ENCODE peak calls at places on chromosomes 13 and 19, in ten cellular contexts. R is fibroblast of lung, W is kidney epithelial cell, K is tibial artery, V is uterus, C is HFF-Myc, O is brain microvascular endothelial cell, Q is heart right ventricle, F is right lobe of liver, H is foreskin fibroblast. I is an unnamed sample.

GRCh38 chr19:18292810-18293641 is 11.6 kb upstream of the JUND start:
- DNase-seq in R (peak), W (no peak), K (peak), V (peak), C (no peak), O (peak), Q (peak), F (peak), H (peak), I (no peak)

GRCh38 chr13:42041017-42041683 is 7.3 kb upstream of the DGKH start:
- DNase-seq in R (peak), W (no peak), K (peak), V (peak), C (no peak), O (peak), Q (peak), F (peak), H (no peak), I (no peak)

GRCh38 chr13:80361883-80362327 is 21.0 kb upstream of the SPRY2 start:
- DNase-seq in R (no peak), W (no peak), K (no peak), V (no peak), C (no peak), O (peak), Q (no peak), F (no peak), H (no peak), I (no peak)

GRCh38 chr19:7869453-7869909 is 4.7 kb downstream of the PRR36 start:
- DNase-seq in R (no peak), W (no peak), K (no peak), V (peak), C (no peak), O (no peak), Q (peak), F (peak), H (no peak), I (no peak)

GRCh38 chr13:27504126-27504525 is 53.8 kb upstream of the MTIF3 start:
- DNase-seq in R (no peak), W (no peak), K (no peak), V (no peak), C (no peak), O (no peak), Q (no peak), F (no peak), H (no peak), I (no peak)

GRCh38 chr19:5096536-5096935 is 127.6 kb downstream of the KDM4B start:
- DNase-seq in R (no peak), W (no peak), K (no peak), V (no peak), C (no peak), O (no peak), Q (no peak), F (no peak), H (no peak), I (no peak)

GRCh38 chr13:48873598-48873997 is 102.1 kb upstream of the FNDC3A start:
- DNase-seq in R (peak), W (no peak), K (no peak), V (no peak), C (no peak), O (no peak), Q (no peak), F (no peak), H (peak), I (no peak)

GRCh38 chr13:26449063-26449848 is 108.2 kb upstream of the WASF3 start:
- DNase-seq in R (peak), W (no peak), K (no peak), V (no peak), C (no peak), O (no peak), Q (no peak), F (no peak), H (no peak), I (no peak)

GRCh38 chr13:19182536-19182935 is 912 bp upstream of the TUBA3C start:
- DNase-seq in R (no peak), W (no peak), K (no peak), V (no peak), C (no peak), O (no peak), Q (no peak), F (no peak), H (no peak), I (no peak)

GRCh38 chr13:26423634-26424033 is 133.8 kb upstream of the WASF3 start:
- DNase-seq in R (peak), W (no peak), K (peak), V (peak), C (no peak), O (no peak), Q (peak), F (no peak), H (no peak), I (no peak)

GRCh38 chr13:48843630-48844380 is 131.9 kb upstream of the FNDC3A start:
- DNase-seq in R (no peak), W (no peak), K (no peak), V (no peak), C (no peak), O (no peak), Q (no peak), F (no peak), H (no peak), I (no peak)

GRCh38 chr19:10262771-10263170 is 8.1 kb upstream of the ICAM1 start:
- DNase-seq in R (peak), W (no peak), K (no peak), V (no peak), C (no peak), O (no peak), Q (no peak), F (no peak), H (no peak), I (no peak)

GRCh38 chr13:22218784-22219183 is 547.9 kb downstream of the FGF9 start:
- DNase-seq in R (no peak), W (no peak), K (no peak), V (no peak), C (no peak), O (no peak), Q (no peak), F (no peak), H (no peak), I (no peak)

GRCh38 chr13:101575591-101575990 is 123.1 kb downstream of the ITGBL1 start:
- DNase-seq in R (no peak), W (no peak), K (no peak), V (no peak), C (no peak), O (peak), Q (no peak), F (no peak), H (no peak), I (no peak)

GRCh38 chr13:79311456-79311855 is 94.6 kb downstream of the RBM26 start:
- DNase-seq in R (no peak), W (no peak), K (no peak), V (no peak), C (no peak), O (no peak), Q (no peak), F (no peak), H (no peak), I (no peak)

GRCh38 chr19:7986321-7987083 is 18.9 kb downstream of the ELAVL1 start:
- DNase-seq in R (peak), W (peak), K (no peak), V (no peak), C (peak), O (peak), Q (no peak), F (no peak), H (peak), I (peak)

GRCh38 chr19:29815231-29815630 is 3.4 kb downstream of the CCNE1 start:
- DNase-seq in R (no peak), W (no peak), K (no peak), V (no peak), C (no peak), O (no peak), Q (no peak), F (no peak), H (no peak), I (no peak)

GRCh38 chr13:81458211-81458610 is 1117.3 kb upstream of the SPRY2 start:
- DNase-seq in R (no peak), W (no peak), K (no peak), V (no peak), C (no peak), O (no peak), Q (no peak), F (no peak), H (no peak), I (no peak)

DNA sequence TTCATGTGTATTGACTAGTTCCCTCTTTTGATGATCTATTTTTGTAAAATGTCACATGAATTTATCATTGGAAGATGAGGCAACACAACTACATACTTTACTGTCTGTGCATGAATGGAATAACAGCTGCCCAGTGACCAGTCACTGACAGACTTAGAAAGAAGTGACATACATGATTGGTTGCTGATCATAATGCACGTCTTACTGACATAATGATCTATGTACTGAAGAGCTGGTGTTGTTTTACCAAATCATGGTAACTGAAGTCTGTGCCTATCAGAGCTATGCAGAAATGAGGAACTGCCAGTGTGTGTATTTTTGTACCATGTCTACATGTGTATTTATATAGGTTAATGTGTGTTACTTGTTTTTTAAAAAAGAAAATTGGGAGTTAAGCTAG is 26.5 kb downstream of the GPR18 start:
- DNase-seq in R (no peak), W (no peak), K (no peak), V (no peak), C (no peak), O (no peak), Q (no peak), F (no peak), H (no peak), I (no peak)
- H3K4me3 ChIP-seq in R (no peak), W (no peak), K (no peak), V (no peak), C (no peak), O (no peak), Q (no peak), F (no peak), H (no peak), I (no peak)

DNA sequence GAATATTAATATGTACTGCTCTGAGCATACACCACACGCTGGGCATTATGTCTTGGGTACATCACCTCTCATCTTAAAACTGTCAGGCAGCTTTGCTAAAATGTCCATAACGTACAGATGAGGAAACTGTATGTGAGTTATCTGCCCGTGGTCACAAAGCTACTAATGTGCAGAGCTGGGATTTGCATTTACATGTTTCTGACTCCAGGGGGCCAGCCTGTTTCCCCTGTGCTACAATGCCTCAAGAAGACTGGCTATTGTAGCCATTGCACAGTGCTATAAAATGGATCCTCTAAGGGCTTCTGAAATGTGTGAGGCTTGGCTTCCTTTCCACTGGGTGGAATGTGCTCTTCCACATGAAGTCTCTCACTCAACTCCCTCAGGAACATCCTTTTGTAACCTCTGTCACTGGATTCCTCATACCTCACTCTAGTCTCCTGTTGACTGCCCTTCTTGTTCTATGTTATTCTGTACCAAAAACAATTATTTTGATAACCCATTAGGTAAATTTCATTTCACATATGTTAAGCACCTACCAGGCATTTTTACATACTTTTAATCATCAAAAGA is 95.6 kb upstream of the HTR2A start:
- DNase-seq in R (peak), W (no peak), K (no peak), V (no peak), C (no peak), O (peak), Q (no peak), F (no peak), H (no peak), I (no peak)
- TF ChIP-seq CTCF in R (peak), W (peak), K (no peak), V (no peak), C (peak), O (peak), Q (no peak), F (no peak), H (peak), I (peak)

GRCh38 chr19:52942371-52943133 is 19.3 kb upstream of the ZNF888 start:
- DNase-seq in R (peak), W (no peak), K (peak), V (peak), C (no peak), O (peak), Q (peak), F (peak), H (peak), I (no peak)

GRCh38 chr19:52943134-52943883 is 19.4 kb downstream of the ZNF816 start:
- DNase-seq in R (no peak), W (no peak), K (no peak), V (no peak), C (no peak), O (no peak), Q (no peak), F (no peak), H (no peak), I (no peak)

GRCh38 chr19:52945652-52946321 is 16.9 kb downstream of the ZNF816 start:
- DNase-seq in R (no peak), W (no peak), K (no peak), V (no peak), C (no peak), O (no peak), Q (no peak), F (no peak), H (no peak), I (no peak)

GRCh38 chr19:52941941-52942370 is 18.7 kb upstream of the ZNF888 start:
- DNase-seq in R (peak), W (no peak), K (peak), V (peak), C (no peak), O (peak), Q (peak), F (no peak), H (no peak), I (no peak)

GRCh38 chr19:52943884-52944643 is 18.6 kb downstream of the ZNF816 start:
- DNase-seq in R (no peak), W (no peak), K (no peak), V (no peak), C (no peak), O (no peak), Q (no peak), F (no peak), H (no peak), I (no peak)
- H3K4me3 ChIP-seq in R (no peak), W (no peak), K (no peak), V (no peak), C (no peak), O (no peak), Q (no peak), F (no peak), H (no peak), I (no peak)

GRCh38 chr13:53775807-53776206 is 747.2 kb downstream of the OLFM4 start:
- DNase-seq in R (no peak), W (no peak), K (no peak), V (no peak), C (no peak), O (no peak), Q (no peak), F (no peak), H (no peak), I (no peak)
- TF ChIP-seq CTCF in R (no peak), W (no peak), K (no peak), V (no peak), C (no peak), O (no peak), Q (no peak), F (no peak), H (no peak), I (no peak)

DNA sequence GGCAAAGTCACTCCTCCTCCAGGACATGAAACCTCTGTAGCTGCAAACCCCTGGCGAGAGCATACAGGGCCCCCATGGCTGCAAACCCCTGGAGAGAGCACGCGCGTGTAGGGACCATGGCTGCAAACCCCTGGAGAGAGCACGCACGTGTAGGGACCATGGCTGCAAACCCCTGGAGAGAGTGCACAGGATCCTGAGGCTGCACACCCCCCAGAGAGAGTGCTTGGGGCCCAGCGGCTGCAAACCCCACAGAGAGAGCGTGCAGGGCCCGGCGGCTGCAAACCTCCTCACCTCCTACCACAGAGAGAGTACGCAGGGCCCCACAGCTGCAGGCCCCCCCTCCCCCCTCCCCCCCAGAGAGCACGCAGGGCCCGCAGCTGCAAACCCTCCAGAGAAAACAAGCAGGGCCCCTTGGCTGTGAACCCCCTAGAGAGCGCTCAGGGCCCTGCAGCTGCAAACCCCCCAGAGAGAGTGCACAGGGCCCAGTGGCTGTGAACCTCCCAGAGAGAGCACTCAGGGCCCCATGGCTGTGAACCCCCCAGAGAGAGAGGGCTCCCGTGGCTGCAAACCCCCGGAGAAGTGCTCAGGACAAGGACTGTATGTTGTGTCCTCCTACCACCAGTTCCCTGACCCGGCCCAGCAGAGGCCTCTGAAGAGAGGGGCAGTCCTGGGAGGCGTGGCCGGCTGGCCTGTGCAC is 7.3 kb downstream of the ADPRHL1 start:
- DNase-seq in R (no peak), W (no peak), K (no peak), V (no peak), C (no peak), O (no peak), Q (no peak), F (no peak), H (no peak), I (no peak)
- H3K4me3 ChIP-seq in R (no peak), W (no peak), K (no peak), V (no peak), C (no peak), O (no peak), Q (no peak), F (no peak), H (no peak), I (no peak)

DNA sequence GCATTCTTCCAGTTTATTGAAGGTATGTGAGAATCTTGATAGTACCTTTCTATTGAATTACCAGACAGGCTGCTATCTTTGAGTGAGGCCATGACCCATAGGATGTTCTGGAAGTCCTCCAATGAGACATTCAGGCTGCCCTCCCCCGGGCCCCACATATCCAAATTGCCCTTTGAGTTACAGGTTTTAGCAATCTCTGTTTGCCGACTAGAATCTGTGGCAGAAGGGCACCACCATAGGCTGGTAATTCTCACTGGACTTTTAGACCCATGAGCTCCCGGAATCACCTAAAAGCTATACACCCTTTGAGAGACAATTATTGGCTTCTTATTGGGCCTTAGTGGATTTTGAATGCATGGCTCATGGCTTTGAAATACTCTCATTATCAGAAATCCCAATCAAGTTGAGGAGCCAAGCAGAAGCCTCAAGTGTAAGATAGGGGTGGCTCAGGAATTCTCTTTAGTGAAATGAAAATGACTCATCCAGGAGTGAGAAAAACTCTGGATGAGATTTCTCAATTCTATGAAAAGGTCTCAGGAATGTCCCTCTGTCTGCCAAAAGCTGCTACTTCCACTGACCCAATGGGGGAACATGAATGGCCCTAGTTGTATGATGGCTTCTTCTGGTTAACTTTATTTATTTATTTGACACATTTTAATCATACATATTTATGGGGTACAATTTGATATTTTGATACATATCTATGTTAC is 172.1 kb upstream of the CSNK1A1L start:
- DNase-seq in R (peak), W (no peak), K (no peak), V (no peak), C (no peak), O (no peak), Q (no peak), F (no peak), H (peak), I (peak)
- TF ChIP-seq CTCF in R (no peak), W (no peak), K (no peak), V (no peak), C (no peak), O (no peak), Q (no peak), F (no peak), H (no peak), I (no peak)

GRCh38 chr19:35140898-35141626 is 2.0 kb upstream of the FXYD7 start:
- DNase-seq in R (peak), W (no peak), K (peak), V (peak), C (peak), O (peak), Q (peak), F (peak), H (peak), I (no peak)
- H3K4me3 ChIP-seq in R (peak), W (no peak), K (peak), V (peak), C (no peak), O (no peak), Q (peak), F (peak), H (peak), I (no peak)

DNA sequence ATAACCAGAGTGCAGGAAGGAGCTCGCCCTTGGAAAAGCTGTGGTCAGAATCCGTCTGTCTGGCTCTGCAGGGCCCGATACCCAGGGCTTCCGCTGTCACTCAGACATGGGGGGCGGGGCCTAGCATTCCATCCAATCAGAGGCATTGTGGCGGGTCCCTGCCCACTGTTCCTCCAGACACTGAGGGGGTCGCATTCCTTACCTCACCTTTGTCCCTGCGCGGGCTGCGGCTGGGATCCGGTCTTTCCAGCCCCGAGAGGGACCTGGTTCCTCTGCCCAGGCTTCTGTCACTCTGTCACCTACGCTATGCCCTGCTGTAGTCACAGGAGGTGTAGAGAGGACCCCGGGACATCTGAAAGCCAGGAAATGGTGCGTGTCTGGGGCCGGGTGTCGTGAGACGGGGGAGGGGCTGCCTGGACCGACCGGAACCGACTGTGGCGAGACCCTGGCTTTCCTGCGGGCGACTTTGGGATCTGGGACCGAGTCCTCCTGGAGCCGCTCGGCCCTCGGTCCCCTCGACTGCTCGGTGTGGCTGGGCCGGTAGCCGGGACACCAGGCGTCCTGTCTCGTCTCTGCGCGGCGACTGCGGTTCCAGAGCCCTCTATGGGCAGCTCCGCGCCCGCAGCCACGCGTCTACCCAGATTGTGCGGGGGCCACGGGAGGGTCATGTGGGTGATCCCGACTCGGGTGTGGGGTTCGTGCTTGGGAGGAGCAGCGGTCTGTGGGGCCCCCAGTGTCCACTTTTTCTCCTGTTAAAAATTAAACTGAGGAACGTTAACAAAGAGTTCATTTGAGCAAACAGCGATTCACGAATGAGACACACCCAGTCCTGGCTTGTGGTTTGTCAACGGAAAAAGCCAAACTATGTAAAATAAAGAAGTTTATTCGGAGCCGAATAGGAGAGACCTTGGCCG is at the start of gene ZNF69:
- DNase-seq in R (peak), W (peak), K (peak), V (peak), C (no peak), O (peak), Q (peak), F (peak), H (peak), I (no peak)
- TF ChIP-seq CTCF in R (no peak), W (peak), K (peak), V (peak), C (no peak), O (peak), Q (peak), F (peak), H (no peak), I (peak)